ENCODE peak calls at places on chromosomes 16 and 17, in nine cellular contexts. E, X, C, Q, K, N, G, F and H are unnamed samples.

GRCh38 chr17:18119166-18119745 is 10.7 kb downstream of the MYO15A start:
- DNase-seq in F (no peak), Q (no peak), C (no peak), X (no peak), G (no peak), N (no peak), K (no peak), E (no peak), H (no peak)

GRCh38 chr17:72139213-72139612 is 18.4 kb downstream of the SOX9 start:
- DNase-seq in K (no peak), N (no peak), F (no peak), Q (peak), G (no peak), E (no peak), X (no peak), C (no peak), H (no peak)

GRCh38 chr17:50793007-50793406 is 25.7 kb upstream of the ANKRD40CL start:
- DNase-seq in C (no peak), E (no peak), Q (no peak), X (no peak), N (no peak), F (no peak), K (no peak), G (no peak), H (no peak)

GRCh38 chr17:7438050-7438614 is 1.2 kb upstream of the FGF11 start:
- DNase-seq in K (no peak), C (peak), Q (no peak), E (no peak), F (peak), N (no peak), G (no peak), X (no peak), H (no peak)

GRCh38 chr17:838486-838885 is 56.3 kb downstream of the MRM3 start:
- DNase-seq in N (peak), C (no peak), K (no peak), Q (no peak), G (no peak), F (no peak), E (no peak), X (no peak), H (no peak)

GRCh38 chr17:81306898-81307510 is 11.9 kb upstream of the SLC38A10 start:
- DNase-seq in C (no peak), X (no peak), K (no peak), N (no peak), G (no peak), F (no peak), E (no peak), Q (no peak), H (no peak)

GRCh38 chr16:56514845-56515244 is 5.0 kb downstream of the BBS2 start:
- DNase-seq in K (no peak), C (no peak), N (no peak), E (no peak), Q (no peak), X (no peak), G (no peak), F (no peak), H (no peak)

GRCh38 chr16:14600164-14600563 is 29.9 kb downstream of the PARN start:
- DNase-seq in C (no peak), Q (peak), E (no peak), K (no peak), G (no peak), X (no peak), N (peak), F (no peak), H (peak)

GRCh38 chr17:36731091-36731490 is 129.7 kb downstream of the MRM1 start:
- DNase-seq in X (no peak), C (no peak), F (no peak), N (no peak), K (no peak), E (no peak), Q (no peak), G (no peak), H (no peak)

GRCh38 chr17:17236295-17237025 is 508 bp downstream of the FLCN start:
- DNase-seq in C (no peak), G (no peak), K (no peak), X (no peak), N (peak), E (no peak), Q (peak), F (peak), H (peak)

GRCh38 chr17:30920282-30920681 is 1.5 kb upstream of the ADAP2 start:
- DNase-seq in F (no peak), X (no peak), N (no peak), G (no peak), E (peak), K (no peak), Q (peak), C (peak), H (no peak)

GRCh38 chr17:79836952-79837887 is 2.0 kb downstream of the CBX4 start:
- DNase-seq in N (peak), C (peak), G (no peak), Q (peak), K (peak), E (no peak), F (peak), X (no peak), H (peak)

GRCh38 chr17:4562000-4562969 is 1.9 kb upstream of the GGT6 start:
- DNase-seq in C (no peak), G (no peak), K (no peak), E (no peak), N (peak), F (no peak), X (no peak), Q (no peak), H (no peak)

GRCh38 chr17:77203846-77204245 is 63.1 kb downstream of the SEC14L1 start:
- DNase-seq in G (no peak), X (no peak), C (no peak), E (no peak), K (no peak), Q (no peak), N (no peak), F (no peak), H (no peak)

GRCh38 chr17:72658675-72659074 is 433.8 kb downstream of the SLC39A11 start:
- DNase-seq in F (no peak), N (no peak), K (no peak), Q (no peak), E (no peak), C (no peak), G (no peak), X (no peak), H (no peak)

GRCh38 chr16:56947604-56947995 is 14.2 kb upstream of the CETP start:
- DNase-seq in F (no peak), K (no peak), X (no peak), E (no peak), Q (no peak), G (no peak), C (no peak), N (no peak), H (no peak)

GRCh38 chr17:41785091-41785875 is 1.2 kb downstream of the JUP start:
- DNase-seq in Q (peak), E (no peak), G (no peak), X (no peak), F (no peak), N (no peak), C (no peak), K (no peak), H (no peak)

GRCh38 chr16:7013990-7014389 is 318.7 kb upstream of the RBFOX1 start:
- DNase-seq in N (no peak), K (no peak), C (no peak), F (no peak), Q (peak), E (no peak), X (no peak), G (no peak), H (no peak)

GRCh38 chr17:30212750-30213149 is 22.7 kb downstream of the SLC6A4 start:
- DNase-seq in K (no peak), N (no peak), C (no peak), F (no peak), G (no peak), Q (no peak), E (no peak), X (no peak), H (peak)

GRCh38 chr17:77186141-77186604 is 45.4 kb downstream of the SEC14L1 start:
- DNase-seq in Q (no peak), F (peak), X (no peak), G (no peak), C (peak), N (no peak), K (no peak), E (no peak), H (no peak)

GRCh38 chr16:54931041-54931756 is 534 bp downstream of the IRX5 start:
- DNase-seq in Q (no peak), N (no peak), C (no peak), E (no peak), F (no peak), G (no peak), X (peak), K (peak), H (peak)

GRCh38 chr17:57387575-57387974 is 131.3 kb downstream of the MSI2 start:
- DNase-seq in E (no peak), C (no peak), F (no peak), G (no peak), Q (no peak), X (no peak), K (no peak), N (no peak), H (no peak)

GRCh38 chr17:8994319-8994718 is 27.0 kb upstream of the NTN1 start:
- DNase-seq in E (peak), N (peak), X (peak), C (peak), K (peak), F (no peak), G (peak), Q (peak), H (peak)

GRCh38 chr17:76841776-76842405 is 26.3 kb upstream of the MGAT5B start:
- DNase-seq in F (no peak), G (no peak), C (no peak), X (no peak), K (no peak), E (no peak), Q (no peak), N (no peak), H (no peak)

GRCh38 chr17:50052241-50052788 is 3.6 kb upstream of the ITGA3 start:
- DNase-seq in C (no peak), Q (no peak), K (no peak), N (no peak), G (no peak), X (no peak), E (no peak), F (no peak), H (no peak)

GRCh38 chr17:57667461-57667923 is 77.6 kb downstream of the CCDC182 start:
- DNase-seq in G (no peak), Q (no peak), C (no peak), F (no peak), E (no peak), X (peak), N (no peak), K (no peak), H (no peak)

GRCh38 chr16:4392382-4393242 is 21.0 kb downstream of the VASN start:
- DNase-seq in C (peak), Q (peak), G (no peak), N (peak), E (peak), F (no peak), K (no peak), X (peak), H (no peak)

GRCh38 chr17:7886227-7887037 is 2.2 kb upstream of the CHD3 start:
- DNase-seq in K (no peak), N (no peak), E (no peak), G (no peak), Q (peak), C (no peak), F (peak), X (no peak), H (peak)

GRCh38 chr17:66633322-66633965 is 201.5 kb upstream of the CACNG5 start:
- DNase-seq in K (no peak), G (no peak), Q (peak), X (no peak), E (no peak), F (no peak), N (peak), C (no peak), H (no peak)

GRCh38 chr16:31215287-31216115 is 1.4 kb downstream of the PYDC1 start:
- DNase-seq in G (no peak), Q (peak), N (peak), X (no peak), K (peak), F (no peak), C (peak), E (no peak), H (peak)

GRCh38 chr17:38428643-38429371 is 543 bp downstream of the ARHGAP23 start:
- DNase-seq in F (no peak), N (peak), C (peak), K (no peak), G (peak), Q (peak), E (no peak), X (no peak), H (no peak)

GRCh38 chr17:77049440-77049839 is 91.3 kb upstream of the SEC14L1 start:
- DNase-seq in Q (no peak), G (no peak), E (no peak), F (no peak), C (no peak), X (no peak), K (no peak), N (no peak), H (no peak)

GRCh38 chr16:80460988-80461387 is 79.8 kb upstream of the DYNLRB2 start:
- DNase-seq in C (no peak), Q (no peak), G (no peak), N (no peak), E (no peak), X (no peak), K (no peak), F (no peak), H (no peak)

GRCh38 chr17:73293480-73293911 is 18.3 kb downstream of the CDC42EP4 start:
- DNase-seq in X (no peak), E (no peak), K (no peak), C (peak), N (peak), Q (peak), G (peak), F (no peak), H (no peak)

GRCh38 chr17:38578641-38579480 is 26.9 kb downstream of the SRCIN1 start:
- DNase-seq in E (no peak), X (no peak), G (no peak), Q (no peak), K (no peak), C (no peak), F (no peak), N (no peak), H (no peak)

GRCh38 chr16:87145181-87146176 is 171.7 kb downstream of the C16orf95 start:
- DNase-seq in Q (peak), X (no peak), G (no peak), F (no peak), K (no peak), E (no peak), N (peak), C (no peak), H (no peak)

GRCh38 chr17:72266099-72266852 is 145.5 kb downstream of the SOX9 start:
- DNase-seq in F (no peak), E (no peak), C (no peak), G (no peak), N (no peak), X (no peak), K (no peak), Q (no peak), H (no peak)

GRCh38 chr17:14604920-14605599 is 304.2 kb downstream of the HS3ST3B1 start:
- DNase-seq in F (no peak), C (peak), K (no peak), Q (no peak), X (no peak), N (no peak), E (no peak), G (peak), H (no peak)

DNA sequence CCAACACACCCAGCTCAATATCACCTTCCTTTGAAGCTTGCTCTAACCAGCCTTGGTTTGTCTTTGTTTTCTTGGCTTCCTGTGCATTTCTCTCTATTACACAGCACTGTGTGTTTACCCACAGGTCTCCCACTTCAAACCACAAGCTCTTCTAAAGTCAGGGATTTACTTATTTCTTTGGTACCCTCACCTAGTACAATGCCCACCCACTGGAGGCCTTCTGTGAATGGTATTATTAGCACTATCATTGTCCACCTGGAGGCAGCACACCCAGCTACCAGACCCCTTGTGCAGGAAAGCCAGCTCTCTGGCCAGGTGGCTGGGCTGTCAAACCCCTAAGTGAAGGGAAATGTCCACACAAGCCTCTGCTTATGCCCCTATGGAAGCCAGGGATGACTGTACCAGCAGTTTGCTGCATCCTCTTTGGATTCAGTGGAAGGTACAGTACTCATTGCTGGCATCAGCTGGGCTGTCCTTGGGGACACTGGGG is 9.4 kb upstream of the TOP2A start:
- DNase-seq in N (no peak), C (no peak), G (no peak), Q (no peak), K (no peak), F (no peak), E (no peak), X (peak), H (no peak)
- TF ChIP-seq CTCF in N (no peak), C (no peak), G (no peak), Q (no peak), K (no peak), F (no peak), E (no peak), X (no peak), H (peak)

DNA sequence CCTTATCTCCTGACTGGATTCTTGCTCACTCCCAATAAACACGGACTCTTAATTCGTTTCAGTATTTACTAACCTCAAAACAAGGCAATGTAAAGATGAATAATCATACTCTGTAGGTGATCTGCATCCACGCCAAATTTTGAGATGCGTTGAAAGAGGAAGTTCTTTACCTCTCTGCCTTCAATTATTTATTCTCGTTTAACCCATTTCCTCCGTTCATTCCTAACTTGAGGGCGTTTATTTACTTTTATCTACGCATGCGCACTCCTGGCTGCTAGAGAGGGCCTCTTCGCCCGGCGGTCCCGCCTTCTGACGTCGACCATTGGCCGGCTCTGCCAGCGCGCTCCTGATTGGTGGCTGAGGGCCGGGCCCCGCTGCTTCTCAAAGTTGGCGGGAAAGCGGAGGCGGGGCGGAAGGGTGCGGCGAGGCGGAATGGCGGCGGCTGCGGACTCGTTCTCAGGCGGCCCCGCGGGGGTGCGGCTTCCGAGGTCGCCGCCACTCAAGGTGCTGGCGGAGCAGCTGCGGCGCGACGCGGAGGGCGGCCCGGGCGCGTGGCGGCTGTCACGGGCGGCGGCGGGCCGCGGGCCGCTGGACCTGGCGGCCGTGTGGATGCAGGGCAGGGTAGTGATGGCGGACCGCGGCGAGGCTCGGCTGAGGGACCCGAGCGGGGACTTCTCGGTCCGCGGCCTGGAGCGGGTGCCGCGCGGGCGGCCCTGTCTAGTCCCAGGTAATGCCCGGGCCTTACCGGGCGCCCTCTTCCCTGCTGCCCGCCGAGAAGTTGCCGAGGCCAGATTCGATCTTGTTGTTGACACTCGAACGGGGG is at the start of gene RMI2:
- DNase-seq in N (peak), K (peak), E (peak), C (peak), F (peak), X (peak), Q (peak), G (peak), H (peak)
- TF ChIP-seq CTCF in N (no peak), K (no peak), E (no peak), C (no peak), F (no peak), X (peak), Q (no peak), G (no peak), H (no peak)

GRCh38 chr16:23871924-23872323 is 36.1 kb downstream of the PRKCB start:
- DNase-seq in X (no peak), Q (no peak), K (no peak), F (no peak), G (no peak), N (no peak), C (no peak), E (no peak), H (no peak)

GRCh38 chr16:23874613-23875294 is 39.0 kb downstream of the PRKCB start:
- DNase-seq in E (no peak), Q (no peak), N (peak), G (no peak), X (no peak), K (no peak), F (no peak), C (no peak), H (no peak)

GRCh38 chr16:23879735-23880373 is 44.1 kb downstream of the PRKCB start:
- DNase-seq in X (no peak), F (no peak), K (no peak), Q (no peak), N (no peak), E (no peak), C (no peak), G (no peak), H (no peak)

GRCh38 chr16:23876256-23876896 is 40.6 kb downstream of the PRKCB start:
- DNase-seq in F (no peak), Q (no peak), X (no peak), K (no peak), G (no peak), C (no peak), N (peak), E (no peak), H (no peak)

GRCh38 chr16:23877107-23878070 is 41.6 kb downstream of the PRKCB start:
- DNase-seq in G (no peak), F (no peak), Q (no peak), K (no peak), E (no peak), X (no peak), C (no peak), N (no peak), H (no peak)
- TF ChIP-seq CTCF in G (peak), F (no peak), Q (no peak), K (no peak), E (no peak), X (peak), C (no peak), N (no peak), H (peak)

DNA sequence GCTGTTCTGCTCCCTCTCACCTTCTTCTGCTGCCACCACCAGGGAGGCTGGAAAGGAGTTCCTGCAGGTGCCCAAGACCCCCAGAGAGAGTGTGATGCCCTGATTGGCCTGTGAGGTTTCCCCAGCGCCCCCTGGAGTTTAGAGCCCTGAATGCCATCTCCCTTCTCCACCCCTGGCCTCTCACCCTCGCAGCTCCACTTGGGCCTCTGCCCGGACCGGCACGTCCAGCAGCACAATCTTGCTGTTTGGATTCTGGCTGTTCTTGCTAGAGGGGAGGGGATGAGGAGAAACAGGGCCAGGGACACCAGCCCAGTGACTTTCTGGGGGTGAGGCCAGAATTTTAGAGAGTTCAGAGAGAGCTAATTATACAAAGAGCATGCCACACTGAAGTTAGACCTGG is 12.5 kb upstream of the FAM171A2 start:
- DNase-seq in E (no peak), N (no peak), G (no peak), X (no peak), C (peak), Q (peak), F (no peak), K (no peak), H (peak)
- TF ChIP-seq CTCF in E (peak), N (peak), G (no peak), X (peak), C (peak), Q (peak), F (no peak), K (peak), H (peak)

DNA sequence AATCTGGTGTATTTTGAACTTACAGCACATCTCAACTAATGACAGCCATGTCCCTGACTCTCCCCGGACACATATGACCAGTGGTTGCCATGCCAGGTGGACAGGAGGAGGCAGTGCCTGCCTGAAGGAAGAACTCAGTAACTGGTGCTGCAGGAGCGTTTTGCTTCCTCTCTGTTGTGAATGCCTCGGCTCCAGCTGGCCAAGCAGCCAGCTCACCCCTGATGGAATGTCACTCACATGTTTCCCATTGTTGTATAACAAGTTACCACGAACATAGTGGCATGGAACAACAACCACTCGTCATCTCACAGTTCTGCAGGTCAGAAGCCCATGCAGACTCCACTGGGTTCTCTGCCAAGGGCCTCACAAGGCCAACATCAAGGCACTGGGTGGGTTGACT is 20.1 kb upstream of the IRF8 start:
- DNase-seq in C (no peak), G (no peak), K (no peak), E (peak), Q (peak), N (peak), F (no peak), X (no peak), H (no peak)
- TF ChIP-seq CTCF in C (no peak), G (no peak), K (no peak), E (no peak), Q (no peak), N (no peak), F (no peak), X (no peak), H (no peak)